ENCODE peak calls at places on chromosome X, in nine cellular contexts. X, W, G, J, D, N, H, Z and Q are unnamed samples.

GRCh38 chrX:148609766-148610698 is 109.6 kb downstream of the AFF2 start:
- DNase-seq in X (peak; percentile 73), W (no peak), G (peak; percentile 24), J (no peak), D (no peak), N (no peak), H (no peak), Z (no peak), Q (no peak)

GRCh38 chrX:24245201-24245600 is 68.7 kb downstream of the SUPT20HL2 start:
- DNase-seq in X (peak; percentile 26), W (peak; percentile 57), G (no peak), J (no peak), D (no peak), N (peak; percentile 62), H (no peak), Z (peak; percentile 39), Q (no peak)

GRCh38 chrX:47198026-47198686 is 4.5 kb downstream of the UBA1 start:
- DNase-seq in X (peak; percentile 63), W (no peak), G (no peak), J (no peak), D (peak; percentile 45), N (no peak), H (no peak), Z (no peak), Q (no peak)

GRCh38 chrX:107298276-107298675 is 91.9 kb downstream of the DNAAF6 start:
- DNase-seq in X (no peak), W (no peak), G (no peak), J (no peak), D (no peak), N (no peak), H (no peak), Z (no peak), Q (no peak)

GRCh38 chrX:40176256-40176978 is 78.7 kb upstream of the BCOR start:
- DNase-seq in X (peak; percentile 19), W (no peak), G (peak; percentile 66), J (peak; percentile 59), D (peak; percentile 52), N (peak; percentile 39), H (peak; percentile 65), Z (no peak), Q (peak; percentile 93)

GRCh38 chrX:65407157-65407626 is 127.4 kb downstream of the LAS1L start:
- DNase-seq in X (no peak), W (no peak), G (no peak), J (no peak), D (no peak), N (no peak), H (no peak), Z (no peak), Q (no peak)

GRCh38 chrX:71870337-71871098 is 40.1 kb upstream of the NHSL2 start:
- DNase-seq in X (peak; percentile 62), W (no peak), G (no peak), J (no peak), D (peak; percentile 51), N (peak; percentile 8), H (no peak), Z (no peak), Q (no peak)

GRCh38 chrX:34638116-34638515 is 19.0 kb downstream of the TMEM47 start:
- DNase-seq in X (peak; percentile 53), W (no peak), G (no peak), J (no peak), D (peak; percentile 51), N (peak; percentile 30), H (no peak), Z (no peak), Q (no peak)

GRCh38 chrX:104195489-104196084 is 29.3 kb downstream of the FAM199X start:
- DNase-seq in X (peak; percentile 37), W (peak; percentile 0), G (no peak), J (no peak), D (peak; percentile 33), N (no peak), H (no peak), Z (peak; percentile 12), Q (no peak)

GRCh38 chrX:21873063-21873785 is 17.4 kb downstream of the YY2 start:
- DNase-seq in X (no peak), W (no peak), G (no peak), J (no peak), D (no peak), N (no peak), H (no peak), Z (no peak), Q (no peak)

GRCh38 chrX:12425496-12425895 is 287.2 kb downstream of the FRMPD4 start:
- DNase-seq in X (no peak), W (no peak), G (no peak), J (no peak), D (no peak), N (no peak), H (no peak), Z (no peak), Q (no peak)

GRCh38 chrX:113059714-113060113 is 219.1 kb upstream of the AMOT start:
- DNase-seq in X (no peak), W (no peak), G (no peak), J (no peak), D (no peak), N (peak; percentile 2), H (no peak), Z (no peak), Q (no peak)

GRCh38 chrX:2412131-2412530 is 88.6 kb downstream of the DHRSX start:
- DNase-seq in X (no peak), W (no peak), G (no peak), J (no peak), D (no peak), N (no peak), H (no peak), Z (no peak), Q (no peak)

GRCh38 chrX:132875705-132876508 is 82.5 kb downstream of the HS6ST2 start:
- DNase-seq in X (no peak), W (no peak), G (no peak), J (no peak), D (no peak), N (no peak), H (no peak), Z (no peak), Q (no peak)

GRCh38 chrX:19040373-19040772 is 56.5 kb upstream of the PHKA2 start:
- DNase-seq in X (no peak), W (no peak), G (no peak), J (no peak), D (peak; percentile 5), N (no peak), H (no peak), Z (no peak), Q (no peak)

GRCh38 chrX:30521440-30522182 is 56.0 kb downstream of the TASL start:
- DNase-seq in X (peak; percentile 43), W (peak; percentile 25), G (no peak), J (no peak), D (no peak), N (peak; percentile 3), H (no peak), Z (peak; percentile 35), Q (no peak)

GRCh38 chrX:11890843-11891514 is 132.9 kb downstream of the MSL3 start:
- DNase-seq in X (no peak), W (no peak), G (peak; percentile 24), J (no peak), D (no peak), N (no peak), H (no peak), Z (no peak), Q (no peak)

GRCh38 chrX:10052906-10053625 is 85.9 kb downstream of the CLDN34 start:
- DNase-seq in X (peak; percentile 19), W (no peak), G (no peak), J (no peak), D (peak; percentile 84), N (no peak), H (no peak), Z (no peak), Q (peak; percentile 59)

GRCh38 chrX:95764972-95765451 is 919.6 kb upstream of the DIAPH2 start:
- DNase-seq in X (peak; percentile 52), W (no peak), G (no peak), J (no peak), D (peak; percentile 38), N (no peak), H (no peak), Z (peak; percentile 8), Q (no peak)

GRCh38 chrX:119757979-119758681 is at the start of gene SOWAHD:
- DNase-seq in X (peak; percentile 24), W (no peak), G (peak; percentile 62), J (no peak), D (peak; percentile 66), N (no peak), H (peak; percentile 18), Z (no peak), Q (no peak)